ENCODE peak calls at places on chromosomes 7 and 10, in four cellular contexts. J, U, T and K are unnamed samples.

GRCh38 chr7:111266613-111267012 is 175.7 kb downstream of the LRRN3 start:
- DNase-seq in J (no peak), U (no peak), T (no peak), K (no peak)

GRCh38 chr10:35579726-35580420 is 25.3 kb upstream of the GJD4 start:
- DNase-seq in J (no peak), U (no peak), T (no peak), K (no peak)

GRCh38 chr7:42445691-42446090 is 208.7 kb upstream of the GLI3 start:
- DNase-seq in J (no peak), U (no peak), T (no peak), K (no peak)

GRCh38 chr7:154638286-154638685 is 364.6 kb downstream of the PAXIP1 start:
- DNase-seq in J (no peak), U (no peak), T (no peak), K (no peak)

GRCh38 chr7:144468990-144469732 is 65.7 kb upstream of the NOBOX start:
- DNase-seq in J (no peak), U (no peak), T (no peak), K (no peak)

GRCh38 chr10:131560726-131561390 is 249.3 kb upstream of the TCERG1L start:
- DNase-seq in J (no peak), U (no peak), T (no peak), K (no peak)

GRCh38 chr7:192035-192649 is at the start of gene FAM20C:
- DNase-seq in J (peak), U (no peak), T (peak), K (peak)

GRCh38 chr7:66859794-66860645 is 61.0 kb upstream of the TMEM248 start:
- DNase-seq in J (no peak), U (no peak), T (peak), K (no peak)

GRCh38 chr7:115707236-115707635 is 323.3 kb downstream of the TFEC start:
- DNase-seq in J (peak), U (no peak), T (peak), K (peak)

GRCh38 chr7:142913051-142913450 is 20.5 kb downstream of the TRPV5 start:
- DNase-seq in J (no peak), U (no peak), T (no peak), K (no peak)

GRCh38 chr7:142807855-142808460 is 37.2 kb downstream of the PRSS2 start:
- DNase-seq in J (no peak), U (no peak), T (no peak), K (no peak)

GRCh38 chr7:56097700-56098099 is 4.9 kb upstream of the PHKG1 start:
- DNase-seq in J (no peak), U (no peak), T (no peak), K (no peak)

GRCh38 chr10:43683451-43684197 is 34.9 kb upstream of the ZNF32 start:
- DNase-seq in J (no peak), U (no peak), T (peak), K (no peak)

GRCh38 chr10:104333728-104334373 is 4.4 kb downstream of the ITPRIP start:
- DNase-seq in J (no peak), U (no peak), T (no peak), K (no peak)

GRCh38 chr7:132430863-132431822 is 145.1 kb downstream of the PLXNA4 start:
- DNase-seq in J (no peak), U (no peak), T (no peak), K (no peak)

GRCh38 chr10:77875730-77876129 is 50.8 kb downstream of the DLG5 start:
- DNase-seq in J (no peak), U (no peak), T (no peak), K (no peak)

GRCh38 chr10:4622374-4622773 is 203.6 kb upstream of the AKR1E2 start:
- DNase-seq in J (no peak), U (no peak), T (no peak), K (no peak)

GRCh38 chr10:50152792-50153272 is 85.1 kb downstream of the WASHC2A start:
- DNase-seq in J (no peak), U (no peak), T (peak), K (no peak)

GRCh38 chr10:132329565-132330485 is 2.2 kb upstream of the LRRC27 start:
- DNase-seq in J (peak), U (no peak), T (no peak), K (no peak)

GRCh38 chr10:117090831-117091230 is 47.2 kb downstream of the VAX1 start:
- DNase-seq in J (no peak), U (no peak), T (no peak), K (no peak)

GRCh38 chr7:77783111-77783510 is 15.1 kb downstream of the TMEM60 start:
- DNase-seq in J (no peak), U (no peak), T (no peak), K (no peak)

GRCh38 chr7:22698762-22699161 is 28.2 kb upstream of the IL6 start:
- DNase-seq in J (no peak), U (peak), T (no peak), K (no peak)

GRCh38 chr10:2476236-2476814 is 591.0 kb upstream of the PFKP start:
- DNase-seq in J (no peak), U (no peak), T (no peak), K (no peak)

GRCh38 chr10:31345886-31346285 is 26.9 kb downstream of the ZEB1 start:
- DNase-seq in J (no peak), U (no peak), T (no peak), K (no peak)

GRCh38 chr10:15027741-15028140 is 16.0 kb upstream of the OLAH start:
- DNase-seq in J (no peak), U (no peak), T (no peak), K (no peak)

GRCh38 chr7:128713794-128714193 is 25.4 kb upstream of the CALU start:
- DNase-seq in J (no peak), U (no peak), T (no peak), K (no peak)

GRCh38 chr7:139681463-139681755 is 96.4 kb downstream of the HIPK2 start:
- DNase-seq in J (no peak), U (no peak), T (no peak), K (peak)